ENCODE peak calls at places on chromosomes 6 and 20, in seven cellular contexts. A is CD4-positive, alpha-beta T cell; U is AG10803; P is mucosa of gallbladder; Q is DMS79 treated with DMSO at 0.1 percent for 48 hours; C is activated gamma-delta T cell treated with anti-CD3 and anti-CD28 coated beads, Interleukin-2, amount 50 U/mL, for 16 hours; Z is DMS153. M is an unnamed sample.

GRCh38 chr20:21103582-21104465 is 2.3 kb downstream of the LINC00237 start:
- DNase-seq in C (no peak), P (no peak), A (no peak), U (no peak), Z (no peak), Q (no peak), M (no peak)

GRCh38 chr6:25503686-25504085 is 148.3 kb upstream of the SCGN start:
- DNase-seq in P (no peak), U (no peak), Z (no peak), A (no peak), C (no peak), Q (no peak), M (no peak)

GRCh38 chr20:40797425-40797824 is 108.4 kb upstream of the MAFB start:
- DNase-seq in P (no peak), U (peak; percentile 1), A (no peak), Q (no peak), Z (no peak), C (no peak), M (no peak)

GRCh38 chr6:85680388-85680787 is 37.7 kb upstream of the SYNCRIP start:
- DNase-seq in C (no peak), P (no peak), A (no peak), Q (no peak), U (no peak), Z (no peak), M (no peak)

GRCh38 chr6:135145509-135145865 is 35.6 kb upstream of the MYB start:
- DNase-seq in A (no peak), Q (no peak), U (no peak), P (no peak), Z (no peak), C (no peak), M (no peak)

GRCh38 chr20:35870541-35871307 is 83.6 kb downstream of the SCAND1 start:
- DNase-seq in P (no peak), A (no peak), C (no peak), Q (no peak), Z (no peak), U (peak; percentile 33), M (no peak)

GRCh38 chr20:53763707-53764415 is 170.2 kb upstream of the ZNF217 start:
- DNase-seq in U (peak; percentile 58), P (peak; percentile 75), Z (peak; percentile 94), Q (no peak), A (no peak), C (no peak), M (no peak)

GRCh38 chr20:46348972-46349741 is 40.9 kb upstream of the CDH22 start:
- DNase-seq in P (no peak), Q (no peak), Z (peak; percentile 35), C (peak; percentile 17), U (peak; percentile 29), A (peak; percentile 27), M (peak; percentile 37)

GRCh38 chr6:146985966-146986365 is 218.3 kb upstream of the STXBP5 start:
- DNase-seq in A (no peak), C (no peak), Z (no peak), Q (no peak), U (no peak), P (no peak), M (no peak)

GRCh38 chr6:2630891-2631458 is 119.7 kb downstream of the MYLK4 start:
- DNase-seq in C (no peak), Q (no peak), U (peak; percentile 2), A (no peak), Z (no peak), P (no peak), M (no peak)

GRCh38 chr6:39490120-39490519 is 167.6 kb upstream of the KCNK16 start:
- DNase-seq in C (no peak), Q (no peak), Z (no peak), P (no peak), A (no peak), U (peak; percentile 21), M (no peak)

GRCh38 chr6:108383967-108384366 is 89.1 kb downstream of the AFG1L start:
- DNase-seq in U (no peak), C (no peak), Z (no peak), Q (no peak), P (no peak), A (no peak), M (no peak)

GRCh38 chr6:40169878-40170277 is 235.6 kb upstream of the MOCS1 start:
- DNase-seq in C (no peak), Q (no peak), Z (no peak), U (no peak), P (no peak), A (no peak), M (no peak)